ENCODE peak calls at places on chromosome 14, in five cellular contexts. One of them, this sample, is unnamed.

GRCh38 chr14:105419305-105420091 is at the start of gene MTA1:
- DNase-seq in AG04450: no peak
- DNase-seq in HCT116: no peak
- DNase-seq in A549: no peak
- DNase-seq in PC-3: peak; percentile 37
- DNase-seq in this sample: peak; percentile 46

GRCh38 chr14:57987596-57988300 is 121.9 kb upstream of the SLC35F4 start:
- DNase-seq in AG04450: no peak
- DNase-seq in A549: no peak
- DNase-seq in PC-3: peak; percentile 60
- DNase-seq in HCT116: no peak
- DNase-seq in this sample: no peak

GRCh38 chr14:61470261-61470953 is 149.0 kb downstream of the PRKCH start:
- DNase-seq in AG04450: peak; percentile 94
- DNase-seq in HCT116: no peak
- DNase-seq in PC-3: peak; percentile 92
- DNase-seq in A549: peak; percentile 83
- DNase-seq in this sample: no peak

GRCh38 chr14:76782115-76782884 is 21.0 kb downstream of the VASH1 start:
- DNase-seq in AG04450: no peak
- DNase-seq in HCT116: no peak
- DNase-seq in PC-3: no peak
- DNase-seq in A549: no peak
- DNase-seq in this sample: no peak

GRCh38 chr14:52878469-52878868 is 72.4 kb downstream of the FERMT2 start:
- DNase-seq in PC-3: no peak
- DNase-seq in A549: no peak
- DNase-seq in AG04450: no peak
- DNase-seq in HCT116: no peak
- DNase-seq in this sample: no peak

GRCh38 chr14:73143003-73143402 is 6.7 kb downstream of the PSEN1 start:
- DNase-seq in A549: no peak
- DNase-seq in PC-3: no peak
- DNase-seq in HCT116: no peak
- DNase-seq in AG04450: no peak
- DNase-seq in this sample: no peak

GRCh38 chr14:73743431-73743931 is 29.3 kb upstream of the PNMA1 start:
- DNase-seq in HCT116: no peak
- DNase-seq in PC-3: no peak
- DNase-seq in AG04450: no peak
- DNase-seq in A549: no peak
- DNase-seq in this sample: peak; percentile 88

GRCh38 chr14:94685166-94685581 is 73.0 kb downstream of the SERPINA3 start:
- DNase-seq in A549: peak; percentile 23
- DNase-seq in PC-3: no peak
- DNase-seq in AG04450: no peak
- DNase-seq in HCT116: no peak
- DNase-seq in this sample: peak; percentile 5

GRCh38 chr14:82067221-82067620 is 533.6 kb upstream of the SEL1L start:
- DNase-seq in PC-3: no peak
- DNase-seq in HCT116: no peak
- DNase-seq in A549: no peak
- DNase-seq in AG04450: no peak
- DNase-seq in this sample: no peak

GRCh38 chr14:36515896-36516718 is 3.9 kb downstream of the NKX2-1 start:
- DNase-seq in A549: no peak
- DNase-seq in HCT116: no peak
- DNase-seq in PC-3: no peak
- DNase-seq in AG04450: no peak
- DNase-seq in this sample: no peak

GRCh38 chr14:70078329-70078728 is 110.4 kb downstream of the SLC8A3 start:
- DNase-seq in AG04450: no peak
- DNase-seq in HCT116: no peak
- DNase-seq in PC-3: no peak
- DNase-seq in A549: no peak
- DNase-seq in this sample: no peak

GRCh38 chr14:44461811-44462210 is 45.3 kb downstream of the FSCB start:
- DNase-seq in AG04450: no peak
- DNase-seq in HCT116: no peak
- DNase-seq in PC-3: no peak
- DNase-seq in A549: no peak
- DNase-seq in this sample: no peak

GRCh38 chr14:35362911-35363374 is 41.6 kb downstream of the NFKBIA start:
- DNase-seq in A549: no peak
- DNase-seq in PC-3: no peak
- DNase-seq in HCT116: no peak
- DNase-seq in AG04450: no peak
- DNase-seq in this sample: peak; percentile 33

GRCh38 chr14:33612184-33612479 is 338.7 kb downstream of the EGLN3 start:
- DNase-seq in HCT116: no peak
- DNase-seq in A549: no peak
- DNase-seq in PC-3: no peak
- DNase-seq in AG04450: no peak
- DNase-seq in this sample: no peak

GRCh38 chr14:49621114-49621881 is 699 bp downstream of the MGAT2 start:
- DNase-seq in A549: peak; percentile 80
- DNase-seq in PC-3: peak; percentile 43
- DNase-seq in HCT116: no peak
- DNase-seq in AG04450: no peak
- DNase-seq in this sample: peak; percentile 86

GRCh38 chr14:77092676-77093075 is 5.4 kb upstream of the CIPC start:
- DNase-seq in A549: no peak
- DNase-seq in HCT116: no peak
- DNase-seq in PC-3: no peak
- DNase-seq in AG04450: no peak
- DNase-seq in this sample: peak; percentile 49

GRCh38 chr14:42930058-42930457 is 1323.4 kb downstream of the LRFN5 start:
- DNase-seq in A549: peak; percentile 12
- DNase-seq in PC-3: no peak
- DNase-seq in HCT116: no peak
- DNase-seq in AG04450: peak; percentile 39
- DNase-seq in this sample: no peak

GRCh38 chr14:90336985-90337384 is 5.2 kb upstream of the NRDE2 start:
- DNase-seq in PC-3: peak; percentile 89
- DNase-seq in HCT116: no peak
- DNase-seq in AG04450: no peak
- DNase-seq in A549: no peak
- DNase-seq in this sample: no peak

GRCh38 chr14:95045255-95045701 is 112.1 kb downstream of the DICER1 start:
- DNase-seq in A549: no peak
- DNase-seq in AG04450: no peak
- DNase-seq in PC-3: no peak
- DNase-seq in HCT116: no peak
- DNase-seq in this sample: no peak

GRCh38 chr14:85471156-85471555 is 58.8 kb upstream of the FLRT2 start:
- DNase-seq in PC-3: no peak
- DNase-seq in A549: no peak
- DNase-seq in AG04450: no peak
- DNase-seq in HCT116: no peak
- DNase-seq in this sample: no peak

GRCh38 chr14:96039633-96040311 is 610 bp downstream of the C14orf132 start:
- DNase-seq in A549: peak; percentile 18
- DNase-seq in HCT116: no peak
- DNase-seq in PC-3: no peak
- DNase-seq in AG04450: no peak
- DNase-seq in this sample: peak; percentile 8

GRCh38 chr14:96297000-96297399 is 41.0 kb downstream of the BDKRB1 start:
- DNase-seq in HCT116: no peak
- DNase-seq in PC-3: peak; percentile 40
- DNase-seq in A549: peak; percentile 37
- DNase-seq in AG04450: no peak
- DNase-seq in this sample: no peak

GRCh38 chr14:81784084-81784483 is 250.4 kb upstream of the SEL1L start:
- DNase-seq in AG04450: no peak
- DNase-seq in A549: no peak
- DNase-seq in PC-3: no peak
- DNase-seq in HCT116: no peak
- DNase-seq in this sample: no peak

GRCh38 chr14:95123895-95124579 is 33.3 kb downstream of the DICER1 start:
- DNase-seq in HCT116: no peak
- DNase-seq in A549: no peak
- DNase-seq in PC-3: no peak
- DNase-seq in AG04450: no peak
- DNase-seq in this sample: no peak

GRCh38 chr14:65184032-65184764 is 81.9 kb upstream of the MAX start:
- DNase-seq in HCT116: no peak
- DNase-seq in PC-3: peak; percentile 68
- DNase-seq in AG04450: no peak
- DNase-seq in A549: peak; percentile 23
- DNase-seq in this sample: peak; percentile 44

GRCh38 chr14:81927069-81927468 is 393.4 kb upstream of the SEL1L start:
- DNase-seq in HCT116: no peak
- DNase-seq in AG04450: no peak
- DNase-seq in PC-3: no peak
- DNase-seq in A549: no peak
- DNase-seq in this sample: no peak

GRCh38 chr14:45610303-45610702 is 357.3 kb upstream of the MIS18BP1 start:
- DNase-seq in PC-3: peak; percentile 49
- DNase-seq in A549: peak; percentile 1
- DNase-seq in AG04450: no peak
- DNase-seq in HCT116: no peak
- DNase-seq in this sample: peak; percentile 7

GRCh38 chr14:89304972-89305703 is 111.9 kb downstream of the FOXN3 start:
- DNase-seq in PC-3: peak; percentile 77
- DNase-seq in AG04450: peak; percentile 16
- DNase-seq in A549: no peak
- DNase-seq in HCT116: no peak
- DNase-seq in this sample: peak; percentile 90

GRCh38 chr14:68979722-68980552 is 835 bp upstream of the ACTN1 start:
- DNase-seq in PC-3: peak; percentile 75
- DNase-seq in A549: peak; percentile 36
- DNase-seq in AG04450: no peak
- DNase-seq in HCT116: no peak
- DNase-seq in this sample: no peak

GRCh38 chr14:33477752-33478151 is 473.1 kb downstream of the EGLN3 start:
- DNase-seq in AG04450: no peak
- DNase-seq in HCT116: no peak
- DNase-seq in A549: no peak
- DNase-seq in PC-3: no peak
- DNase-seq in this sample: no peak

GRCh38 chr14:80364274-80364673 is 153.0 kb upstream of the DIO2 start:
- DNase-seq in AG04450: no peak
- DNase-seq in PC-3: peak; percentile 53
- DNase-seq in HCT116: no peak
- DNase-seq in A549: peak; percentile 59
- DNase-seq in this sample: peak; percentile 4
- TF ChIP-seq CTCF in AG04450: peak; percentile 19
- TF ChIP-seq CTCF in PC-3: peak; percentile 77
- TF ChIP-seq CTCF in HCT116: peak; percentile 50
- TF ChIP-seq CTCF in A549: peak; percentile 31
- TF ChIP-seq CTCF in this sample: no peak

GRCh38 chr14:102211240-102211639 is 71.5 kb downstream of the WDR20 start:
- DNase-seq in HCT116: no peak
- DNase-seq in AG04450: no peak
- DNase-seq in A549: no peak
- DNase-seq in PC-3: no peak
- DNase-seq in this sample: no peak

GRCh38 chr14:102212356-102212755 is 72.7 kb downstream of the WDR20 start:
- DNase-seq in A549: no peak
- DNase-seq in AG04450: no peak
- DNase-seq in HCT116: no peak
- DNase-seq in PC-3: no peak
- DNase-seq in this sample: no peak

GRCh38 chr14:102208741-102209140 is 69.0 kb downstream of the WDR20 start:
- DNase-seq in PC-3: no peak
- DNase-seq in A549: no peak
- DNase-seq in HCT116: no peak
- DNase-seq in AG04450: no peak
- DNase-seq in this sample: no peak

GRCh38 chr14:102209224-102209966 is 69.7 kb downstream of the WDR20 start:
- DNase-seq in PC-3: peak; percentile 21
- DNase-seq in A549: peak; percentile 60
- DNase-seq in AG04450: no peak
- DNase-seq in HCT116: no peak
- DNase-seq in this sample: no peak

DNA sequence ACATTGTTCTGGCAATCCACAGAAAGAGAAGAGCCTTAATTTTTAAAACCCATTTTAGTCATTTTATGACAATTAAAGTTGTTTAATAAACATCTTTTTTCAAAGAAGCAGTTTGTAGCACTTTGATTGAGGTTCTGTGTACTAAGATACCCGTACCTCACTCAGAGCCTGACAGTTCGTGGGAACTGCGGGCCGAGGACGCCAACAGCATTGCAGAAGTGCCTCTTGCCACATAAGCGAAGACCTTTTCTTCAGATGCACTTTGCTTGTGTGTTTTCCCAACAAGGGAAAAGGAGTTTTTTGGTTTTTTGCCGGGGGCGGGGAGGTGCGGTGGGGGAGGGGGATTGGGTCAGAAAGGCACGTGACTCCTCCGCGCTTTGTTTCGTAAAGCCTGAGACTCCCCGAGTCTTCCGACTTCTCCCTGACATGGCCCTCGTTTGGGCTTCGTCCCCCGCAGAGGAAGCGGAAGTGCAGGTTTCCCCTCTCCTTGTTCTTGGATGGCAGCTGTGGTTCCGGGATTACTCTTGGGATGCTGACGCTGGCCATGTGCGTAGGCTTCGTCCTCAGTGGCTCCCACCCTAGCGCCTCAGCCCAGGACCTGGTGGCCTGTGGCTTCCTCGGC is 70.8 kb downstream of the WDR20 start:
- DNase-seq in PC-3: no peak
- DNase-seq in A549: no peak
- DNase-seq in HCT116: no peak
- DNase-seq in AG04450: no peak
- DNase-seq in this sample: no peak
- H3K4me3 ChIP-seq in PC-3: no peak overlapping the region
- H3K4me3 ChIP-seq in A549: no peak overlapping the region
- H3K4me3 ChIP-seq in HCT116: no peak overlapping the region
- H3K4me3 ChIP-seq in AG04450: no peak overlapping the region
- H3K4me3 ChIP-seq in this sample: no peak overlapping the region

DNA sequence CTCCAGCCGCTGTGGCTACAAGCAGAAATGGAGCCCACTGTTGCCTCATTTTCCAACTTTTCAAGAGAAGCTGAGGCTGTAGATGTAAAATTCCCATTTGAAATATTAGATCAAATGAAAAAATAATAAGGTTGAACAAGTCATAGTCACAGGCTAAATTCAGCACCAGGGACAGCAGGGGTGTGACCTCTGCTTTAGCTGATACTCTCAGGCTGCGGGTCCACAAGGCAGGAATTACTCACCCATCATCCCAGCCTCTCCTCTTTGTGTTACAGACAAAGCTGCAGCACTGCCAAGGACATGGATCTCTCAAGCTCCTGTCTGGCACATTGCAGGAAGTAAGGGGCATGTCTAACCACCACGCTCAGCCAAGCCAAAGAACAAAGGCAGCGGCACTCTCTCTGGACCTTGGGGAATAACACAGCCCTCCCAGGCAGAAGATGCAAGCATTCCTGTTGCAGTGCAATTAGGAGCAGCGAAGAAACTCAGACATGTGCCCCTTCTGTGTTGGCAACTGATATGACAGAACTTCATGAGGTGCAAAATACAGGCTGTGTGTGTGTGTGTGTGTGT is 783.8 kb downstream of the VRK1 start:
- DNase-seq in HCT116: no peak
- DNase-seq in PC-3: peak; percentile 20
- DNase-seq in AG04450: no peak
- DNase-seq in A549: no peak
- DNase-seq in this sample: peak; percentile 53
- TF ChIP-seq CTCF in HCT116: no peak
- TF ChIP-seq CTCF in PC-3: no peak
- TF ChIP-seq CTCF in AG04450: no peak
- TF ChIP-seq CTCF in A549: no peak
- TF ChIP-seq CTCF in this sample: no peak

GRCh38 chr14:78704965-78705364 is 534.8 kb downstream of the NRXN3 start:
- DNase-seq in A549: no peak
- DNase-seq in PC-3: no peak
- DNase-seq in HCT116: no peak
- DNase-seq in AG04450: no peak
- DNase-seq in this sample: no peak
- H3K4me3 ChIP-seq in A549: no peak overlapping the region
- H3K4me3 ChIP-seq in PC-3: no peak overlapping the region
- H3K4me3 ChIP-seq in HCT116: no peak overlapping the region
- H3K4me3 ChIP-seq in AG04450: no peak overlapping the region
- H3K4me3 ChIP-seq in this sample: no peak overlapping the region

This sample was measured in GM12865.